ENCODE peak calls at places on chromosomes 6 and 20, in ten cellular contexts. J, P, U, V, Z, F, S, W, Y and H are unnamed samples.
A peak's percentile ranks its signal among the peaks of the same experiment; 100 is the strongest.

GRCh38 chr6:26575494-26575939 is 21.2 kb upstream of the ABT1 start:
- DNase-seq in J (peak; percentile 63), P (no peak), U (no peak), V (no peak), Z (peak; percentile 72), F (no peak), S (no peak), W (no peak), Y (no peak), H (no peak)

GRCh38 chr20:14148042-14148441 is 152.7 kb downstream of the MACROD2 start:
- DNase-seq in J (no peak), P (no peak), U (no peak), V (no peak), Z (no peak), F (no peak), S (no peak), W (no peak), Y (no peak), H (no peak)

GRCh38 chr6:24902782-24903181 is 33.0 kb downstream of the RIPOR2 start:
- DNase-seq in J (no peak), P (no peak), U (no peak), V (no peak), Z (peak; percentile 81), F (no peak), S (no peak), W (no peak), Y (no peak), H (no peak)

GRCh38 chr6:131199568-131200272 is 64.5 kb downstream of the AKAP7 start:
- DNase-seq in J (peak; percentile 61), P (peak; percentile 86), U (peak; percentile 30), V (no peak), Z (peak; percentile 64), F (peak; percentile 51), S (peak; percentile 51), W (no peak), Y (peak; percentile 79), H (peak; percentile 79)

GRCh38 chr6:157592566-157592965 is 211.6 kb downstream of the ZDHHC14 start:
- DNase-seq in J (no peak), P (peak; percentile 8), U (no peak), V (no peak), Z (no peak), F (no peak), S (peak; percentile 22), W (no peak), Y (peak; percentile 52), H (no peak)

GRCh38 chr6:129207832-129208231 is 324.9 kb downstream of the LAMA2 start:
- DNase-seq in J (no peak), P (no peak), U (no peak), V (no peak), Z (no peak), F (no peak), S (no peak), W (no peak), Y (no peak), H (no peak)

GRCh38 chr20:63488331-63489251 is 10.3 kb downstream of the EEF1A2 start:
- DNase-seq in J (peak; percentile 61), P (no peak), U (peak; percentile 63), V (no peak), Z (no peak), F (no peak), S (no peak), W (no peak), Y (peak; percentile 50), H (no peak)

GRCh38 chr20:62835931-62836861 is 19.3 kb downstream of the COL9A3 start:
- DNase-seq in J (no peak), P (no peak), U (no peak), V (no peak), Z (no peak), F (no peak), S (no peak), W (no peak), Y (peak; percentile 76), H (no peak)

GRCh38 chr20:4569092-4569491 is 152.6 kb upstream of the PRND start:
- DNase-seq in J (peak; percentile 47), P (no peak), U (peak; percentile 9), V (no peak), Z (no peak), F (no peak), S (no peak), W (no peak), Y (no peak), H (no peak)

GRCh38 chr6:119148102-119148824 is 69.8 kb upstream of the FAM184A start:
- DNase-seq in J (no peak), P (peak; percentile 68), U (peak; percentile 26), V (no peak), Z (peak; percentile 79), F (no peak), S (peak; percentile 43), W (peak; percentile 31), Y (peak; percentile 80), H (peak; percentile 75)

GRCh38 chr20:45257711-45258110 is 3.3 kb upstream of the SLPI start:
- DNase-seq in J (no peak), P (no peak), U (no peak), V (no peak), Z (no peak), F (no peak), S (no peak), W (no peak), Y (no peak), H (no peak)

GRCh38 chr20:53510704-53511103 is 82.9 kb downstream of the ZNF217 start:
- DNase-seq in J (no peak), P (no peak), U (no peak), V (no peak), Z (no peak), F (no peak), S (no peak), W (no peak), Y (no peak), H (no peak)

GRCh38 chr6:107129370-107129925 is 14.1 kb upstream of the BEND3 start:
- DNase-seq in J (no peak), P (peak; percentile 52), U (no peak), V (no peak), Z (no peak), F (no peak), S (peak; percentile 55), W (no peak), Y (peak; percentile 27), H (no peak)